ENCODE peak calls at places on chromosomes 13 and 19, in six cellular contexts. O is hepatocyte, C is foreskin fibroblast, M is right lobe of liver, N is kidney epithelial cell, A is cardiac fibroblast. H is an unnamed sample.
A peak's percentile ranks its signal among the peaks of the same experiment; 100 is the strongest.

GRCh38 chr19:31174948-31175347 is 174.3 kb downstream of the TSHZ3 start:
- DNase-seq in A (no peak), O (no peak), C (no peak), M (no peak), N (no peak), H (no peak)

GRCh38 chr13:43835701-43836100 is 43.8 kb downstream of the CCDC122 start:
- DNase-seq in C (no peak), O (no peak), A (peak; percentile 61), N (no peak), M (no peak), H (no peak)

GRCh38 chr19:15288146-15288963 is 44.0 kb downstream of the BRD4 start:
- DNase-seq in O (no peak), A (no peak), N (no peak), M (no peak), C (no peak), H (no peak)

GRCh38 chr13:24680258-24680920 is at the start of gene ATP12A:
- DNase-seq in O (peak; percentile 40), A (no peak), M (peak; percentile 33), C (no peak), N (no peak), H (no peak)

GRCh38 chr19:7986321-7987083 is 18.9 kb downstream of the ELAVL1 start:
- DNase-seq in N (peak; percentile 49), A (peak; percentile 63), O (no peak), M (no peak), C (peak; percentile 55), H (peak; percentile 7)

GRCh38 chr19:35986664-35987570 is 8.1 kb upstream of the SDHAF1 start:
- DNase-seq in N (no peak), O (peak; percentile 34), C (no peak), M (no peak), A (no peak), H (no peak)

GRCh38 chr19:40530091-40530901 is 46.4 kb upstream of the SHKBP1 start:
- DNase-seq in N (no peak), C (no peak), A (no peak), M (peak; percentile 22), O (peak; percentile 66), H (no peak)

GRCh38 chr13:29847501-29847983 is 2.9 kb downstream of the UBL3 start:
- DNase-seq in A (peak; percentile 56), O (peak; percentile 41), M (no peak), N (no peak), C (peak; percentile 38), H (no peak)

GRCh38 chr13:49265822-49266221 is 18.1 kb downstream of the CDADC1 start:
- DNase-seq in O (no peak), A (peak; percentile 2), C (peak; percentile 36), M (no peak), N (no peak), H (no peak)

GRCh38 chr13:74134226-74134776 is at the start of gene KLF12:
- DNase-seq in O (peak; percentile 95), A (peak; percentile 97), M (peak; percentile 85), C (peak; percentile 95), N (peak; percentile 72), H (peak; percentile 87)

GRCh38 chr19:8965887-8966286 is 44.3 kb downstream of the MUC16 start:
- DNase-seq in C (no peak), N (no peak), O (no peak), A (no peak), M (no peak), H (no peak)

GRCh38 chr13:71358218-71358617 is 508.8 kb downstream of the DACH1 start:
- DNase-seq in C (no peak), O (no peak), N (no peak), A (no peak), M (no peak), H (no peak)

GRCh38 chr13:22061371-22061805 is 390.5 kb downstream of the FGF9 start:
- DNase-seq in M (no peak), C (no peak), A (no peak), N (no peak), O (no peak), H (no peak)

GRCh38 chr19:6232567-6232966 is 47.2 kb downstream of the MLLT1 start:
- DNase-seq in M (peak; percentile 4), C (peak; percentile 77), A (peak; percentile 76), O (no peak), N (peak; percentile 73), H (peak; percentile 92)
- TF ChIP-seq CTCF in M (no peak), C (no peak), A (no peak), O (no peak), N (no peak), H (no peak)

GRCh38 chr19:49016067-49016839 is 638 bp downstream of the LHB start:
- DNase-seq in N (no peak), C (no peak), M (no peak), O (no peak), A (no peak), H (no peak)

GRCh38 chr19:49017666-49018351 is 918 bp upstream of the LHB start:
- DNase-seq in M (peak; percentile 57), A (peak; percentile 64), C (peak; percentile 48), N (no peak), O (peak; percentile 71), H (no peak)

GRCh38 chr19:49014870-49015255 is 2.0 kb downstream of the LHB start:
- DNase-seq in N (no peak), M (no peak), C (no peak), A (no peak), O (no peak), H (no peak)

GRCh38 chr19:49019242-49019932 is 2.5 kb upstream of the LHB start:
- DNase-seq in M (peak; percentile 74), A (peak; percentile 28), C (peak; percentile 26), N (no peak), O (peak; percentile 49), H (no peak)

DNA sequence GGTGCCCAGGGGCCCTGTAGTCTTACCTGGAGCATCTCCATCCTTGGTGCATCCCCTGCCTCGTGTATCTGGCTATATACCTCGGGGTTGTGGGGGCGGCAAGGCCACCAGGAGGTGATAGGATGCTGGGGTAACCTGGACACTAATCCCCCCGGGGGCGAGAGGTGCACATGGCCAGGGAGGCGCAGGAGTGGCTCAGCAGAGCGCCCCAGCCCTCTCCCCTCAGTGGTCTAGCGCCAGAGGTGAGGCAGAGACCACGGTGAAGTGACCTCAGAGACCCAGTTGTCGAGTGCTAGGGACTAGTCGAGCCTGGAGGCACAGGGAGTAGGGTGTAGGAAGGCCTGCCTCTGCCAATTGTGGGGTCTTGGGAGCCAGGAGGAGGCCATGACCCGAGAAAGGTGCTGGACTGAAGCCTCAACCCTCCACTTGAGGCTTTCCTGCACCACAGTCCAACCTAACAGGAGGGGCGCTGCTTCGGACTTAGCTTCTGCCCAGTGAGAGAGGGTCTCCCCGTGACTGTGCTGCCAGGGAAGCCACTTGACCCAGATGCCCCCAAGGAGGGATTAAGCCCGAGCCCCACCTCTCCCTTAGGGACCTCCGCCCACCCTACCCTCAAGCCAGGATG is at the start of gene LHB:
- DNase-seq in C (no peak), N (no peak), A (no peak), O (no peak), M (no peak), H (no peak)
- H3K4me3 ChIP-seq in C (peak within 1 kb of the TSS; percentile 45), N (peak within 1 kb of the TSS; percentile 28), A (peak within 1 kb of the TSS; percentile 33), O (peak within 1 kb of the TSS; percentile 36), M (peak within 1 kb of the TSS; percentile 39), H (peak within 1 kb of the TSS; percentile 39)

GRCh38 chr13:81762449-81762848 is 1421.5 kb upstream of the SPRY2 start:
- DNase-seq in A (no peak), C (no peak), O (no peak), N (no peak), M (no peak), H (no peak)
- TF ChIP-seq CTCF in A (no peak), C (no peak), O (no peak), N (no peak), M (no peak), H (no peak)

GRCh38 chr19:52640916-52641315 is 2.8 kb upstream of the ZNF83 start:
- DNase-seq in O (peak; percentile 33), C (peak; percentile 67), N (no peak), A (no peak), M (no peak), H (no peak)
- H3K4me3 ChIP-seq in O (no peak overlapping the region), C (no peak overlapping the region), N (no peak overlapping the region), A (no peak overlapping the region), M (no peak overlapping the region), H (no peak overlapping the region)

DNA sequence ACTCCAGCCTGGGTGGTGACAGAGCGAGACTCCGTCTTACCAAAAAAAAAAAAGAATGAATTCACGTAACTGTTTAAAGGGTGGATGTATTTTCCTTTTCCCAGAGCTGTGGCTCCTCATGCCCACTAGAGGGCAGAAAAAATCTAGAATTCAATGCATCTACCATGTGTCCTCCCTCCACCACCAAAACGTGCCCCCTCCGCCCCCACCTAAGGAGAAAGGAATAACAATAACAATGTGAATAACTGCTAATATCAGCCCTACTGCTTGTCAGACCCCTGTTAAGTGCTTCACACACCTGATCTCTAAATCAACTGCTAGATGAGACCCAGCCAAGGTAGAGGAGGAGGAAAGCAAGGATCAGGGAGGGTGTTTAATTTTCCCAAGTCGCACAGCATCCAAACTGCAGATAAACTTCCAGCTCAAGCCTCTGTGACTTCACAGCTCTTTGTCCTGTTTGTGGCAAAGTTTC is 20.2 kb upstream of the PNMA8B start:
- DNase-seq in N (no peak), A (peak; percentile 60), C (peak; percentile 23), O (peak; percentile 50), M (no peak), H (no peak)
- TF ChIP-seq CTCF in N (peak; percentile 65), A (peak; percentile 71), C (peak; percentile 69), O (peak; percentile 57), M (peak; percentile 67), H (peak; percentile 77)

GRCh38 chr19:12985049-12985776 is 10.1 kb upstream of the NFIX start:
- DNase-seq in O (peak; percentile 59), M (peak; percentile 59), N (no peak), A (peak; percentile 27), C (peak; percentile 56), H (no peak)
- H3K4me3 ChIP-seq in O (no peak overlapping the region), M (no peak overlapping the region), N (no peak overlapping the region), A (no peak overlapping the region), C (no peak overlapping the region), H (no peak overlapping the region)

GRCh38 chr19:52585101-52585500 is 15.0 kb downstream of the ZNF701 start:
- DNase-seq in M (no peak), N (no peak), O (no peak), C (no peak), A (no peak), H (no peak)

GRCh38 chr19:52585604-52586003 is 15.5 kb downstream of the ZNF701 start:
- DNase-seq in A (no peak), C (no peak), N (no peak), O (no peak), M (no peak), H (no peak)

GRCh38 chr19:52592301-52592700 is 22.2 kb downstream of the ZNF701 start:
- DNase-seq in A (no peak), N (no peak), C (no peak), M (no peak), O (no peak), H (no peak)

DNA sequence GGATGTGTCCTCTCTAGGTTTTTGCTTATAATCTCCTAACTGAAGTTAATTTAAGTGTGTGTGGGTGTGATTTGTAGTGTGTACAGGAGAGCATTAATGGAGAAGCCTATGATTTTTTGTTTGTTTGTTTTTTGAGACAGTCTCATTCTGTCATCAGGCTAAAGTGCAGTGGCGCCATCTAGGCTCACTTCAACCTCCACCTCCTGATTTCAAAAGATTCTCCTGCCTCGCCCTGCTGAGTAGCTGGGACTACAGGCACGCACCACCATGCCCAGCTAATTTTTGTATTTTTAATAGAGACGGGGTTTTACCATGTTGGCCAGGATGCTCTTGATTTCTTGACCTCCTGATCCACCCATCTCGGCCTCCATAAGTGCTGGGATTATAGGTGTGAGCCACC is 20.6 kb downstream of the ZNF701 start:
- DNase-seq in N (no peak), O (no peak), C (no peak), A (no peak), M (no peak), H (no peak)
- TF ChIP-seq CTCF in N (no peak), O (peak; percentile 13), C (no peak), A (no peak), M (no peak), H (no peak)

H was measured in AG09309.